ENCODE peak calls at places on chromosomes 1 and 21, in eight cellular contexts. One of them, this sample, is unnamed.

GRCh38 chr21:36211660-36212512 is 55.3 kb downstream of the DOP1B start:
- DNase-seq in HuH-7.5: no peak
- DNase-seq in HFF-Myc: peak; percentile 47
- DNase-seq in nephron progenitor cell: no peak
- DNase-seq in central memory CD4-positive, alpha-beta T cell: no peak
- DNase-seq in CD4-positive, alpha-beta memory T cell: no peak
- DNase-seq in NCI-H345: no peak
- DNase-seq in stimulated activated CD8-positive, alpha-beta memory T cell treated with anti-CD3 and anti-CD28 coated beads, Interleukin-15, amount 100 ng/mL, for 24 hours: no peak
- DNase-seq in this sample: no peak

GRCh38 chr1:204409111-204409510 is 2.5 kb downstream of the PPP1R15B start:
- DNase-seq in central memory CD4-positive, alpha-beta T cell: no peak
- DNase-seq in HuH-7.5: no peak
- DNase-seq in HFF-Myc: no peak
- DNase-seq in stimulated activated CD8-positive, alpha-beta memory T cell treated with anti-CD3 and anti-CD28 coated beads, Interleukin-15, amount 100 ng/mL, for 24 hours: no peak
- DNase-seq in CD4-positive, alpha-beta memory T cell: no peak
- DNase-seq in NCI-H345: no peak
- DNase-seq in nephron progenitor cell: no peak
- DNase-seq in this sample: no peak

GRCh38 chr1:213767683-213768082 is 220.1 kb upstream of the PROX1 start:
- DNase-seq in HuH-7.5: no peak
- DNase-seq in HFF-Myc: no peak
- DNase-seq in CD4-positive, alpha-beta memory T cell: no peak
- DNase-seq in stimulated activated CD8-positive, alpha-beta memory T cell treated with anti-CD3 and anti-CD28 coated beads, Interleukin-15, amount 100 ng/mL, for 24 hours: no peak
- DNase-seq in central memory CD4-positive, alpha-beta T cell: no peak
- DNase-seq in nephron progenitor cell: no peak
- DNase-seq in NCI-H345: no peak
- DNase-seq in this sample: no peak

GRCh38 chr1:81053826-81054225 is 746.9 kb upstream of the ADGRL2 start:
- DNase-seq in central memory CD4-positive, alpha-beta T cell: no peak
- DNase-seq in HuH-7.5: no peak
- DNase-seq in nephron progenitor cell: no peak
- DNase-seq in CD4-positive, alpha-beta memory T cell: no peak
- DNase-seq in stimulated activated CD8-positive, alpha-beta memory T cell treated with anti-CD3 and anti-CD28 coated beads, Interleukin-15, amount 100 ng/mL, for 24 hours: no peak
- DNase-seq in NCI-H345: no peak
- DNase-seq in HFF-Myc: no peak
- DNase-seq in this sample: no peak

GRCh38 chr1:2073382-2074230 is 23.4 kb downstream of the PRKCZ start:
- DNase-seq in central memory CD4-positive, alpha-beta T cell: no peak
- DNase-seq in CD4-positive, alpha-beta memory T cell: no peak
- DNase-seq in stimulated activated CD8-positive, alpha-beta memory T cell treated with anti-CD3 and anti-CD28 coated beads, Interleukin-15, amount 100 ng/mL, for 24 hours: no peak
- DNase-seq in HFF-Myc: no peak
- DNase-seq in HuH-7.5: no peak
- DNase-seq in NCI-H345: no peak
- DNase-seq in nephron progenitor cell: peak; percentile 54
- DNase-seq in this sample: no peak

GRCh38 chr1:206770531-206771352 is at the start of gene IL19:
- DNase-seq in stimulated activated CD8-positive, alpha-beta memory T cell treated with anti-CD3 and anti-CD28 coated beads, Interleukin-15, amount 100 ng/mL, for 24 hours: no peak
- DNase-seq in HuH-7.5: no peak
- DNase-seq in NCI-H345: no peak
- DNase-seq in CD4-positive, alpha-beta memory T cell: no peak
- DNase-seq in central memory CD4-positive, alpha-beta T cell: no peak
- DNase-seq in nephron progenitor cell: no peak
- DNase-seq in HFF-Myc: no peak
- DNase-seq in this sample: peak; percentile 37

GRCh38 chr1:181126289-181126688 is 37.8 kb downstream of the IER5 start:
- DNase-seq in central memory CD4-positive, alpha-beta T cell: no peak
- DNase-seq in HFF-Myc: no peak
- DNase-seq in NCI-H345: no peak
- DNase-seq in stimulated activated CD8-positive, alpha-beta memory T cell treated with anti-CD3 and anti-CD28 coated beads, Interleukin-15, amount 100 ng/mL, for 24 hours: no peak
- DNase-seq in CD4-positive, alpha-beta memory T cell: no peak
- DNase-seq in nephron progenitor cell: no peak
- DNase-seq in HuH-7.5: no peak
- DNase-seq in this sample: no peak

GRCh38 chr1:53971718-53972117 is 25.6 kb downstream of the LRRC42 start:
- DNase-seq in central memory CD4-positive, alpha-beta T cell: no peak
- DNase-seq in NCI-H345: no peak
- DNase-seq in stimulated activated CD8-positive, alpha-beta memory T cell treated with anti-CD3 and anti-CD28 coated beads, Interleukin-15, amount 100 ng/mL, for 24 hours: no peak
- DNase-seq in CD4-positive, alpha-beta memory T cell: no peak
- DNase-seq in HFF-Myc: no peak
- DNase-seq in HuH-7.5: no peak
- DNase-seq in nephron progenitor cell: no peak
- DNase-seq in this sample: no peak

GRCh38 chr1:2318294-2319278 is 72.8 kb downstream of the MORN1 start:
- DNase-seq in NCI-H345: no peak
- DNase-seq in nephron progenitor cell: no peak
- DNase-seq in HFF-Myc: no peak
- DNase-seq in stimulated activated CD8-positive, alpha-beta memory T cell treated with anti-CD3 and anti-CD28 coated beads, Interleukin-15, amount 100 ng/mL, for 24 hours: no peak
- DNase-seq in CD4-positive, alpha-beta memory T cell: no peak
- DNase-seq in HuH-7.5: no peak
- DNase-seq in central memory CD4-positive, alpha-beta T cell: no peak
- DNase-seq in this sample: no peak

GRCh38 chr1:181141431-181141910 is 53.0 kb downstream of the IER5 start:
- DNase-seq in central memory CD4-positive, alpha-beta T cell: no peak
- DNase-seq in HFF-Myc: no peak
- DNase-seq in nephron progenitor cell: no peak
- DNase-seq in HuH-7.5: no peak
- DNase-seq in stimulated activated CD8-positive, alpha-beta memory T cell treated with anti-CD3 and anti-CD28 coated beads, Interleukin-15, amount 100 ng/mL, for 24 hours: peak; percentile 24
- DNase-seq in CD4-positive, alpha-beta memory T cell: no peak
- DNase-seq in NCI-H345: peak; percentile 7
- DNase-seq in this sample: no peak

GRCh38 chr1:39761016-39761415 is 10.1 kb downstream of the OXCT2 start:
- DNase-seq in NCI-H345: no peak
- DNase-seq in nephron progenitor cell: no peak
- DNase-seq in stimulated activated CD8-positive, alpha-beta memory T cell treated with anti-CD3 and anti-CD28 coated beads, Interleukin-15, amount 100 ng/mL, for 24 hours: no peak
- DNase-seq in central memory CD4-positive, alpha-beta T cell: no peak
- DNase-seq in HFF-Myc: no peak
- DNase-seq in HuH-7.5: no peak
- DNase-seq in CD4-positive, alpha-beta memory T cell: no peak
- DNase-seq in this sample: no peak

GRCh38 chr1:161258439-161259386 is at the start of gene PCP4L1:
- DNase-seq in NCI-H345: peak; percentile 59
- DNase-seq in central memory CD4-positive, alpha-beta T cell: peak; percentile 5
- DNase-seq in nephron progenitor cell: peak; percentile 72
- DNase-seq in HFF-Myc: no peak
- DNase-seq in CD4-positive, alpha-beta memory T cell: peak; percentile 21
- DNase-seq in stimulated activated CD8-positive, alpha-beta memory T cell treated with anti-CD3 and anti-CD28 coated beads, Interleukin-15, amount 100 ng/mL, for 24 hours: peak; percentile 1
- DNase-seq in HuH-7.5: no peak
- DNase-seq in this sample: peak; percentile 95

GRCh38 chr1:160739098-160739511 is at the start of gene SLAMF7:
- DNase-seq in NCI-H345: no peak
- DNase-seq in HuH-7.5: no peak
- DNase-seq in central memory CD4-positive, alpha-beta T cell: no peak
- DNase-seq in nephron progenitor cell: no peak
- DNase-seq in HFF-Myc: no peak
- DNase-seq in CD4-positive, alpha-beta memory T cell: no peak
- DNase-seq in stimulated activated CD8-positive, alpha-beta memory T cell treated with anti-CD3 and anti-CD28 coated beads, Interleukin-15, amount 100 ng/mL, for 24 hours: no peak
- DNase-seq in this sample: no peak

GRCh38 chr1:245332513-245332912 is 177.7 kb downstream of the KIF26B start:
- DNase-seq in HuH-7.5: no peak
- DNase-seq in HFF-Myc: no peak
- DNase-seq in CD4-positive, alpha-beta memory T cell: no peak
- DNase-seq in stimulated activated CD8-positive, alpha-beta memory T cell treated with anti-CD3 and anti-CD28 coated beads, Interleukin-15, amount 100 ng/mL, for 24 hours: no peak
- DNase-seq in nephron progenitor cell: no peak
- DNase-seq in NCI-H345: no peak
- DNase-seq in central memory CD4-positive, alpha-beta T cell: no peak
- DNase-seq in this sample: no peak

GRCh38 chr1:204391629-204392028 is 20.0 kb downstream of the PPP1R15B start:
- DNase-seq in HFF-Myc: no peak
- DNase-seq in nephron progenitor cell: no peak
- DNase-seq in CD4-positive, alpha-beta memory T cell: no peak
- DNase-seq in HuH-7.5: no peak
- DNase-seq in NCI-H345: no peak
- DNase-seq in stimulated activated CD8-positive, alpha-beta memory T cell treated with anti-CD3 and anti-CD28 coated beads, Interleukin-15, amount 100 ng/mL, for 24 hours: no peak
- DNase-seq in central memory CD4-positive, alpha-beta T cell: no peak
- DNase-seq in this sample: no peak

GRCh38 chr1:204858381-204858821 is 12.3 kb upstream of the NFASC start:
- DNase-seq in nephron progenitor cell: peak; percentile 56
- DNase-seq in NCI-H345: peak; percentile 54
- DNase-seq in stimulated activated CD8-positive, alpha-beta memory T cell treated with anti-CD3 and anti-CD28 coated beads, Interleukin-15, amount 100 ng/mL, for 24 hours: no peak
- DNase-seq in HFF-Myc: no peak
- DNase-seq in central memory CD4-positive, alpha-beta T cell: no peak
- DNase-seq in CD4-positive, alpha-beta memory T cell: no peak
- DNase-seq in HuH-7.5: no peak
- DNase-seq in this sample: no peak

GRCh38 chr1:213429642-213430041 is 378.6 kb downstream of the RPS6KC1 start:
- DNase-seq in HuH-7.5: no peak
- DNase-seq in nephron progenitor cell: no peak
- DNase-seq in central memory CD4-positive, alpha-beta T cell: no peak
- DNase-seq in CD4-positive, alpha-beta memory T cell: no peak
- DNase-seq in stimulated activated CD8-positive, alpha-beta memory T cell treated with anti-CD3 and anti-CD28 coated beads, Interleukin-15, amount 100 ng/mL, for 24 hours: no peak
- DNase-seq in HFF-Myc: no peak
- DNase-seq in NCI-H345: no peak
- DNase-seq in this sample: no peak

This sample was measured in H9.